ENCODE peak calls at places on chromosomes 12 and 14, in six cellular contexts. F is A549, G is breast epithelium, N is substantia nigra, B is NCI-H774, H is OCI-LY7. P is an unnamed sample.
A peak's percentile ranks its signal among the peaks of the same experiment; 100 is the strongest.

GRCh38 chr12:95611676-95612309 is 60.5 kb upstream of the USP44 start:
- DNase-seq in N (no peak), G (no peak), B (peak; percentile 85), F (peak; percentile 46), H (no peak), P (peak; percentile 86)

GRCh38 chr14:49972199-49972671 is 79.4 kb downstream of the ARF6 start:
- DNase-seq in B (peak; percentile 30), N (no peak), F (peak; percentile 66), G (no peak), H (peak; percentile 62), P (peak; percentile 89)

GRCh38 chr14:89000007-89000942 is 175.8 kb downstream of the TTC8 start:
- DNase-seq in G (no peak), B (no peak), F (peak; percentile 96), N (no peak), H (no peak), P (no peak)

GRCh38 chr14:105139212-105139825 is 29.3 kb downstream of the JAG2 start:
- DNase-seq in F (no peak), N (no peak), B (no peak), G (no peak), H (no peak), P (no peak)

GRCh38 chr12:75953312-75953906 is 78.2 kb downstream of the PHLDA1 start:
- DNase-seq in G (no peak), H (no peak), F (peak; percentile 88), B (no peak), N (no peak), P (no peak)

GRCh38 chr12:1471224-1471623 is 123.2 kb downstream of the FBXL14 start:
- DNase-seq in B (no peak), F (no peak), H (no peak), N (no peak), G (no peak), P (no peak)

GRCh38 chr12:5073838-5074237 is 30.2 kb downstream of the KCNA5 start:
- DNase-seq in F (no peak), H (peak; percentile 5), G (no peak), N (no peak), B (no peak), P (no peak)

GRCh38 chr12:58529114-58529665 is 391.1 kb downstream of the LRIG3 start:
- DNase-seq in N (no peak), F (peak; percentile 40), H (no peak), G (no peak), B (peak; percentile 67), P (peak; percentile 33)

GRCh38 chr12:53844989-53845836 is 93.4 kb upstream of the HOXC13 start:
- DNase-seq in N (no peak), G (peak; percentile 79), F (peak; percentile 72), B (no peak), H (no peak), P (no peak)

GRCh38 chr14:21261824-21262223 is 7.4 kb downstream of the HNRNPC start:
- DNase-seq in G (no peak), B (no peak), H (no peak), N (no peak), F (no peak), P (no peak)